ENCODE peak calls at places on chromosomes 6 and 20, in six cellular contexts. G, F, R, D, S and N are unnamed samples.

GRCh38 chr20:2307136-2307535 is 11.3 kb downstream of the TGM3 start:
- DNase-seq in D (no peak), S (no peak), R (no peak), G (no peak), F (no peak), N (no peak)

GRCh38 chr6:107540465-107540857 is 50.5 kb downstream of the SOBP start:
- DNase-seq in G (no peak), F (no peak), S (no peak), R (no peak), D (no peak), N (no peak)

GRCh38 chr20:46021361-46022359 is 7.4 kb upstream of the SLC12A5 start:
- DNase-seq in G (peak; percentile 38), R (no peak), F (no peak), S (peak; percentile 64), D (peak; percentile 31), N (peak; percentile 83)

GRCh38 chr20:252801-253200 is 4.7 kb upstream of the DEFB132 start:
- DNase-seq in D (no peak), F (no peak), S (no peak), R (no peak), G (no peak), N (no peak)

GRCh38 chr20:38032585-38033329 is 499 bp downstream of the TTI1 start:
- DNase-seq in S (no peak), G (no peak), F (no peak), D (no peak), R (no peak), N (peak; percentile 25)

GRCh38 chr6:155327326-155328073 is 13.2 kb upstream of the TFB1M start:
- DNase-seq in S (peak; percentile 67), F (peak; percentile 38), G (peak; percentile 57), R (peak; percentile 82), D (peak; percentile 69), N (no peak)

GRCh38 chr6:10414766-10415592 is at the start of gene TFAP2A:
- DNase-seq in G (no peak), D (no peak), R (no peak), S (peak; percentile 80), F (peak; percentile 76), N (peak; percentile 70)

GRCh38 chr6:139334791-139335446 is 39.5 kb downstream of the CITED2 start:
- DNase-seq in F (no peak), S (no peak), G (no peak), D (no peak), R (peak; percentile 97), N (peak; percentile 36)

GRCh38 chr6:91659881-91660280 is 1073.0 kb upstream of the MAP3K7 start:
- DNase-seq in D (no peak), R (no peak), F (no peak), S (no peak), G (no peak), N (no peak)

GRCh38 chr6:47165918-47166317 is 123.8 kb upstream of the ADGRF1 start:
- DNase-seq in D (no peak), F (no peak), G (no peak), S (no peak), R (peak; percentile 64), N (no peak)

GRCh38 chr6:166456360-166457156 is 73.8 kb upstream of the MPC1 start:
- DNase-seq in D (no peak), R (peak; percentile 8), S (peak; percentile 9), G (no peak), F (peak; percentile 2), N (no peak)

GRCh38 chr20:62370115-62370806 is 3.1 kb upstream of the LAMA5 start:
- DNase-seq in F (peak; percentile 54), D (no peak), R (peak; percentile 89), G (no peak), S (no peak), N (peak; percentile 79)

GRCh38 chr6:157832250-157832967 is 9.4 kb downstream of the SNX9 start:
- DNase-seq in F (no peak), R (peak; percentile 49), S (no peak), D (no peak), G (no peak), N (no peak)

GRCh38 chr6:111032493-111033140 is 50.8 kb downstream of the RPF2 start:
- DNase-seq in R (peak; percentile 53), F (no peak), G (no peak), S (no peak), D (no peak), N (no peak)

GRCh38 chr6:158481612-158482473 is 78.0 kb upstream of the TMEM181 start:
- DNase-seq in F (peak; percentile 70), S (no peak), D (no peak), G (no peak), R (peak; percentile 68), N (peak; percentile 80)

GRCh38 chr6:12136905-12137304 is 124.8 kb downstream of the HIVEP1 start:
- DNase-seq in F (no peak), S (no peak), R (peak; percentile 59), G (no peak), D (no peak), N (no peak)

GRCh38 chr6:54031194-54031593 is 80.0 kb upstream of the MLIP start:
- DNase-seq in S (no peak), D (no peak), F (no peak), R (no peak), G (no peak), N (no peak)

GRCh38 chr6:161644521-161644920 is 370.7 kb upstream of the AGPAT4 start:
- DNase-seq in F (no peak), S (no peak), R (no peak), G (no peak), D (no peak), N (no peak)

GRCh38 chr6:44270526-44271405 is 516 bp downstream of the TMEM151B start:
- DNase-seq in F (no peak), R (no peak), G (no peak), S (no peak), D (peak; percentile 47), N (no peak)

GRCh38 chr6:137033828-137034227 is 10.9 kb downstream of the IL20RA start:
- DNase-seq in G (peak; percentile 6), D (no peak), S (no peak), F (no peak), R (no peak), N (no peak)

GRCh38 chr20:59082077-59082740 is 39.6 kb upstream of the PRELID3B start:
- DNase-seq in G (no peak), R (peak; percentile 11), F (peak; percentile 6), S (no peak), D (no peak), N (peak; percentile 64)

GRCh38 chr6:119312875-119313338 is 36.7 kb downstream of the MAN1A1 start:
- DNase-seq in D (no peak), S (no peak), F (no peak), R (no peak), G (no peak), N (no peak)

GRCh38 chr6:78427386-78427785 is 440.0 kb upstream of the IRAK1BP1 start:
- DNase-seq in R (no peak), S (no peak), F (no peak), D (no peak), G (no peak), N (no peak)

GRCh38 chr20:49573900-49574416 is 6.0 kb upstream of the PTGIS start:
- DNase-seq in D (peak; percentile 11), F (no peak), G (no peak), S (no peak), R (no peak), N (no peak)

GRCh38 chr20:31758991-31759390 is 19.9 kb downstream of the TPX2 start:
- DNase-seq in G (no peak), F (no peak), D (no peak), S (no peak), R (no peak), N (no peak)

GRCh38 chr6:127092486-127092885 is 26.0 kb upstream of the RSPO3 start:
- DNase-seq in D (no peak), S (no peak), R (no peak), G (no peak), F (no peak), N (no peak)

DNA sequence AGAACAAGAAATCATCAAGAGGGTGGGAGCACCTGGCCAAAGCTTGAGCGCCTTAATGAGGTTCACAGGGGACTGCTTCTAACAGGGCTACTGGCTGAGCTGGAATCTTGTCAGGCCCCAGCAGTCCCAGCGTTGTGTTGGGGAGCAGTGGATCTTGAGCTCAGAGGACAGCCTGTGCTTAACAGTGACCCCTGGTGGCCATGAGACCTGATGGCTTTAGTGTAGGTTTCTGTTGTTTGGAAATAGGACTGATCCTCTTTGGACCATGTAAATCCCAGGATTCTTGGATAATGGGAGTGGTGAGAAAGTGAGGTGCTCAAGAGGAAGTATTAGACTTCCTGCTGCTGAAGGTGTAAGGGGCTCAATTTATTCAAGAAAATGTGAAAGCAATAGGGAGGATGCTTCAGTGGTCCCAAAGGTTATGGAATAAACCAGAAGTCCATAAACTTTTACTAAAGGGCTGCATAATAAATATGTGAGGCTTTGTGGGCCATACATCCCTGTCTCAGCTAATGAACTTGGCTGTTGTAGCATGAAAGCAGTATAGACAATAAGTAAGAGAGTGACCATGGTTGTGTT is 216.2 kb downstream of the NFATC2 start:
- DNase-seq in R (peak; percentile 62), D (no peak), F (no peak), G (peak; percentile 15), S (peak; percentile 66), N (no peak)
- TF ChIP-seq CTCF in R (peak; percentile 25), D (no peak), F (peak; percentile 72), G (peak; percentile 81), S (peak; percentile 79), N (no peak)

DNA sequence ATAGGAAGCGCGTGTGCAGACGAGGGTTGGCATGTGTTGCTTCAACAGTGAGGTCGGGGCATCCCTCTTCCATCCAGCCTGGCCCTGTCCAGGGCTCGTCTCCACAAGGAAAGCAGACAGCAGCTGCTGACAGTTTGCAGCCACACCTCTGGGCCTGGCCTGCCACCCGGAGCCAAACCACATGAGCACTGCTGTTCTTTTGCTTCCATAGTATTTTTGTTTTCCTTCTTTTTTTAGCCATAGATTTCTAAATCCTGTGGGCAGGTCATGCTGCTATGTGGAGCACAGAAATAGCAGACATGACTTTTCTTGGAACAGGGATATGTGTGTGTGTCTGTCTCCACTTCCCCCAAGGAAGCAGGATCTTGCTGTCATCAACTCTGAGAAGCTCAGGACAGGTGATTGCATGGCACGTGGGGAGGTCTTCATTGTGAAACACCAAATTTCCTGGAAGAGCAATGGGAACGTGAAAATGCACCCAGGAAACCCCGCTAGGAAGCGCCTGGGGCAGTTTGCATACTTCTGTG is 167.4 kb downstream of the DTNBP1 start:
- DNase-seq in S (no peak), R (peak; percentile 84), G (no peak), D (no peak), F (no peak), N (no peak)
- TF ChIP-seq CTCF in S (no peak), R (no peak), G (no peak), D (no peak), F (no peak), N (no peak)

GRCh38 chr20:36493013-36493800 is 48.1 kb upstream of the MYL9 start:
- DNase-seq in G (no peak), D (no peak), F (no peak), R (no peak), S (peak; percentile 30), N (no peak)
- TF ChIP-seq CTCF in G (no peak), D (no peak), F (peak; percentile 34), R (peak; percentile 6), S (peak; percentile 33), N (no peak)

DNA sequence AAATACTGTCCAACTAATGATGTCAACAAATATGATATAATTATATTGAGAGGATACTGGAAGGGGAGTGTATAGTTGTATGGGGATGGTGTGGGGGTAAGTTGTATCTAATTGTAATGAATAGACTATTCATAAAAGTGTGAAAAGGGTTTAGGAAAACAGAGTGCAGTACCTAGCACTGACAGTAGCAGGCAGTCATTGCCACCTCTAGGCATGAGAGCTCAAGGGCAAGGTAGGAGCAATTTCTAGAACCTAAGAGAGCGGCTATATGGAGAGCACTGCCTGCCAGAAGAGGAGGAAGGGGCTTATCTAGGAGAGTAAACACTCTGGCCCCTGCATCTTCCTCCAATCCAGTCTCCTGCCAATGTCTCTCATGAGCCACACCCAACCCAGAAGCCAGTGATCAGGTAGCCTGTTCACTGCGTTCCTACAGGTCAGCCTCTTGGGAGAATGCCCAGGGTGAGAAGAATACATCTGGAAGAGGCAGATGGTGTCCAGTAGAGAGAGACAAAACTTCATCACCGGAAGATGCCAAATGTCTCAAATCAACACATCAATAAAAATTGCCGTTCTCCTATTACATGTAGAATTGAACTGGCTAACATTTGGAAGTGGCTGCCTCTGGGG is 200.0 kb downstream of the LY86 start:
- DNase-seq in G (no peak), R (no peak), F (no peak), D (no peak), S (no peak), N (no peak)
- TF ChIP-seq CTCF in G (no peak), R (peak; percentile 40), F (peak; percentile 32), D (no peak), S (no peak), N (no peak)